ENCODE peak calls at places on chromosomes 3 and 15, in six cellular contexts. One of them, this sample, is unnamed.

GRCh38 chr3:161854232-161854771 is 357.7 kb downstream of the OTOL1 start:
- DNase-seq in DMS79: no peak
- DNase-seq in NAMALWA: peak
- DNase-seq in GM12865: peak
- DNase-seq in activated CD8-positive, alpha-beta memory T cell treated with anti-CD3 and anti-CD28 coated beads for 48 hours: peak
- DNase-seq in PC-3: peak
- DNase-seq in this sample: peak

GRCh38 chr15:73990250-73991005 is 1.7 kb downstream of the STOML1 start:
- DNase-seq in DMS79: no peak
- DNase-seq in NAMALWA: no peak
- DNase-seq in GM12865: no peak
- DNase-seq in activated CD8-positive, alpha-beta memory T cell treated with anti-CD3 and anti-CD28 coated beads for 48 hours: no peak
- DNase-seq in PC-3: no peak
- DNase-seq in this sample: no peak

GRCh38 chr3:170967682-170968081 is 58.8 kb downstream of the SLC2A2 start:
- DNase-seq in DMS79: no peak
- DNase-seq in NAMALWA: no peak
- DNase-seq in GM12865: no peak
- DNase-seq in activated CD8-positive, alpha-beta memory T cell treated with anti-CD3 and anti-CD28 coated beads for 48 hours: no peak
- DNase-seq in PC-3: no peak
- DNase-seq in this sample: no peak

GRCh38 chr3:58274027-58274614 is 31.9 kb upstream of the RPP14 start:
- DNase-seq in DMS79: no peak
- DNase-seq in NAMALWA: no peak
- DNase-seq in GM12865: no peak
- DNase-seq in activated CD8-positive, alpha-beta memory T cell treated with anti-CD3 and anti-CD28 coated beads for 48 hours: no peak
- DNase-seq in PC-3: no peak
- DNase-seq in this sample: no peak

GRCh38 chr15:48806151-48806550 is 4.7 kb downstream of the CEP152 start:
- DNase-seq in DMS79: no peak
- DNase-seq in NAMALWA: peak
- DNase-seq in GM12865: peak
- DNase-seq in activated CD8-positive, alpha-beta memory T cell treated with anti-CD3 and anti-CD28 coated beads for 48 hours: no peak
- DNase-seq in PC-3: no peak
- DNase-seq in this sample: no peak

GRCh38 chr15:52093167-52093538 is 19.4 kb downstream of the BCL2L10 start:
- DNase-seq in DMS79: no peak
- DNase-seq in NAMALWA: no peak
- DNase-seq in GM12865: no peak
- DNase-seq in activated CD8-positive, alpha-beta memory T cell treated with anti-CD3 and anti-CD28 coated beads for 48 hours: no peak
- DNase-seq in PC-3: no peak
- DNase-seq in this sample: no peak

GRCh38 chr3:63349583-63350177 is 71.6 kb downstream of the SYNPR start:
- DNase-seq in DMS79: no peak
- DNase-seq in NAMALWA: peak
- DNase-seq in GM12865: peak
- DNase-seq in activated CD8-positive, alpha-beta memory T cell treated with anti-CD3 and anti-CD28 coated beads for 48 hours: no peak
- DNase-seq in PC-3: peak
- DNase-seq in this sample: peak

GRCh38 chr3:57783186-57784088 is 27.3 kb downstream of the SLMAP start:
- DNase-seq in DMS79: no peak
- DNase-seq in NAMALWA: no peak
- DNase-seq in GM12865: no peak
- DNase-seq in activated CD8-positive, alpha-beta memory T cell treated with anti-CD3 and anti-CD28 coated beads for 48 hours: no peak
- DNase-seq in PC-3: no peak
- DNase-seq in this sample: no peak

GRCh38 chr3:48504051-48504946 is at the start of gene SHISA5:
- DNase-seq in DMS79: no peak
- DNase-seq in NAMALWA: peak
- DNase-seq in GM12865: peak
- DNase-seq in activated CD8-positive, alpha-beta memory T cell treated with anti-CD3 and anti-CD28 coated beads for 48 hours: peak
- DNase-seq in PC-3: peak
- DNase-seq in this sample: peak

GRCh38 chr15:41671656-41672636 is 11.7 kb downstream of the MGA start:
- DNase-seq in DMS79: no peak
- DNase-seq in NAMALWA: no peak
- DNase-seq in GM12865: no peak
- DNase-seq in activated CD8-positive, alpha-beta memory T cell treated with anti-CD3 and anti-CD28 coated beads for 48 hours: no peak
- DNase-seq in PC-3: no peak
- DNase-seq in this sample: no peak

GRCh38 chr3:101117473-101117872 is 124.3 kb upstream of the ABI3BP start:
- DNase-seq in DMS79: no peak
- DNase-seq in NAMALWA: no peak
- DNase-seq in GM12865: no peak
- DNase-seq in activated CD8-positive, alpha-beta memory T cell treated with anti-CD3 and anti-CD28 coated beads for 48 hours: no peak
- DNase-seq in PC-3: no peak
- DNase-seq in this sample: no peak

This sample was measured in MCF 10A.